ENCODE peak calls at places on chromosomes 1 and 21, in five cellular contexts. J is AG09319, V is WTC11, X is neural progenitor cell, C is neural crest cell. Z is an unnamed sample.

GRCh38 chr21:38506606-38507331 is 8.5 kb upstream of the ERG start:
- DNase-seq in X (peak), V (peak), C (no peak), J (no peak), Z (no peak)

GRCh38 chr1:87810166-87810565 is 481.5 kb downstream of the LMO4 start:
- DNase-seq in C (no peak), X (no peak), J (no peak), V (no peak), Z (no peak)

GRCh38 chr1:183987593-183988318 is 49.8 kb downstream of the COLGALT2 start:
- DNase-seq in X (no peak), V (no peak), J (no peak), C (no peak), Z (no peak)

GRCh38 chr1:228375578-228376261 is 30.9 kb downstream of the TRIM11 start:
- DNase-seq in V (no peak), X (no peak), C (no peak), J (no peak), Z (no peak)

GRCh38 chr1:229204863-229205777 is 65.8 kb upstream of the RAB4A start:
- DNase-seq in V (no peak), J (peak), C (no peak), X (peak), Z (no peak)

GRCh38 chr1:151915066-151915686 is 5.9 kb upstream of the THEM4 start:
- DNase-seq in X (no peak), V (no peak), C (no peak), J (no peak), Z (no peak)

GRCh38 chr1:179058343-179059184 is 23.3 kb upstream of the TOR3A start:
- DNase-seq in X (no peak), V (no peak), C (no peak), J (no peak), Z (no peak)

GRCh38 chr1:181451661-181452060 is 31.7 kb upstream of the CACNA1E start:
- DNase-seq in X (no peak), V (no peak), J (no peak), C (no peak), Z (no peak)

GRCh38 chr1:5937373-5937857 is 54.8 kb downstream of the NPHP4 start:
- DNase-seq in J (no peak), C (no peak), X (no peak), V (no peak), Z (no peak)

GRCh38 chr1:156958247-156958714 is 37.8 kb downstream of the LRRC71 start:
- DNase-seq in V (no peak), X (no peak), J (no peak), C (no peak), Z (no peak)

GRCh38 chr1:93678966-93679480 is 2.6 kb downstream of the BCAR3 start:
- DNase-seq in J (no peak), X (no peak), C (no peak), V (no peak), Z (no peak)

GRCh38 chr1:46244656-46245371 is 2.7 kb upstream of the RAD54L start:
- DNase-seq in C (no peak), X (no peak), J (no peak), V (no peak), Z (no peak)

GRCh38 chr1:225467193-225468020 is 39.6 kb upstream of the LBR start:
- DNase-seq in X (no peak), C (no peak), V (no peak), J (no peak), Z (no peak)

GRCh38 chr1:202540448-202540847 is 169.8 kb downstream of the SYT2 start:
- DNase-seq in C (no peak), J (no peak), V (no peak), X (no peak), Z (no peak)

GRCh38 chr1:234911787-234912186 is 216.8 kb downstream of the TOMM20 start:
- DNase-seq in V (no peak), X (peak), C (peak), J (no peak), Z (no peak)

GRCh38 chr1:204278973-204279372 is 65.2 kb upstream of the GOLT1A start:
- DNase-seq in X (peak), V (no peak), J (no peak), C (no peak), Z (no peak)

GRCh38 chr1:101506541-101507164 is 269.8 kb downstream of the S1PR1 start:
- DNase-seq in V (peak), X (peak), C (peak), J (peak), Z (peak)

GRCh38 chr1:222824641-222825040 is 9.8 kb downstream of the DISP1 start:
- DNase-seq in V (no peak), X (no peak), C (no peak), J (no peak), Z (no peak)

GRCh38 chr1:4017636-4018365 is 117.7 kb upstream of the C1orf174 start:
- DNase-seq in J (no peak), V (no peak), C (no peak), X (no peak), Z (no peak)

GRCh38 chr21:45550552-45551210 is 8.4 kb upstream of the SLC19A1 start:
- DNase-seq in V (no peak), X (no peak), J (no peak), C (no peak), Z (no peak)

GRCh38 chr21:39527067-39527595 is 75.4 kb downstream of the SH3BGR start:
- DNase-seq in V (no peak), C (no peak), X (no peak), J (no peak), Z (no peak)

GRCh38 chr1:1080122-1080753 is 6.1 kb upstream of the RNF223 start:
- DNase-seq in V (peak), C (no peak), X (peak), J (no peak), Z (peak)

GRCh38 chr1:47433453-47434050 is 4.3 kb upstream of the FOXD2 start:
- DNase-seq in J (no peak), X (no peak), V (no peak), C (no peak), Z (no peak)

GRCh38 chr1:40706626-40707025 is 15.1 kb downstream of the NFYC start:
- DNase-seq in V (no peak), J (no peak), C (no peak), X (no peak), Z (no peak)

GRCh38 chr1:155591770-155592169 is 18.2 kb upstream of the MSTO1 start:
- DNase-seq in J (peak), V (no peak), C (no peak), X (peak), Z (no peak)

GRCh38 chr21:34965200-34966174 is 83.6 kb downstream of the RUNX1 start:
- DNase-seq in C (no peak), J (no peak), V (no peak), X (no peak), Z (no peak)

GRCh38 chr1:65910432-65910831 is 117.7 kb downstream of the PDE4B start:
- DNase-seq in X (no peak), J (no peak), V (no peak), C (no peak), Z (no peak)

GRCh38 chr1:100009458-100009857 is 39.7 kb downstream of the SLC35A3 start:
- DNase-seq in X (no peak), J (no peak), V (no peak), C (no peak), Z (no peak)

GRCh38 chr21:46096596-46096981 is 1.3 kb upstream of the COL6A2 start:
- DNase-seq in J (no peak), X (no peak), V (peak), C (no peak), Z (no peak)

GRCh38 chr1:201192478-201192804 is 1.8 kb downstream of the IGFN1 start:
- DNase-seq in X (no peak), J (no peak), V (no peak), C (no peak), Z (no peak)

GRCh38 chr1:227734858-227735780 is at the start of the genes JMJD4 and SNAP47:
- DNase-seq in V (peak), J (peak), X (peak), C (peak), Z (peak)

GRCh38 chr1:244231572-244232315 is 180.7 kb downstream of the ZBTB18 start:
- DNase-seq in V (no peak), J (no peak), C (no peak), X (peak), Z (no peak)

GRCh38 chr1:160400284-160400645 is at the start of gene VANGL2:
- DNase-seq in X (peak), V (peak), J (no peak), C (peak), Z (peak)

GRCh38 chr1:164716992-164717703 is 158.2 kb downstream of the PBX1 start:
- DNase-seq in X (no peak), V (no peak), J (no peak), C (no peak), Z (no peak)

GRCh38 chr1:204074274-204075115 is 1.6 kb downstream of the SOX13 start:
- DNase-seq in J (no peak), V (no peak), X (peak), C (no peak), Z (peak)

GRCh38 chr1:58814251-58815068 is 30.6 kb upstream of the JUN start:
- DNase-seq in V (peak), J (no peak), X (peak), C (peak), Z (peak)

GRCh38 chr1:58815069-58815679 is 31.3 kb upstream of the JUN start:
- DNase-seq in X (peak), C (peak), V (peak), J (peak), Z (peak)

GRCh38 chr1:58815680-58816071 is 31.8 kb upstream of the JUN start:
- DNase-seq in J (no peak), V (no peak), C (no peak), X (peak), Z (no peak)

GRCh38 chr1:58816747-58817221 is 32.9 kb upstream of the JUN start:
- DNase-seq in C (no peak), X (no peak), V (no peak), J (no peak), Z (no peak)

GRCh38 chr1:58816072-58816746 is 32.4 kb upstream of the JUN start:
- DNase-seq in C (peak), V (peak), X (peak), J (peak), Z (peak)
- TF ChIP-seq CTCF in C (peak), V (no peak), X (peak), J (peak), Z (no peak)

DNA sequence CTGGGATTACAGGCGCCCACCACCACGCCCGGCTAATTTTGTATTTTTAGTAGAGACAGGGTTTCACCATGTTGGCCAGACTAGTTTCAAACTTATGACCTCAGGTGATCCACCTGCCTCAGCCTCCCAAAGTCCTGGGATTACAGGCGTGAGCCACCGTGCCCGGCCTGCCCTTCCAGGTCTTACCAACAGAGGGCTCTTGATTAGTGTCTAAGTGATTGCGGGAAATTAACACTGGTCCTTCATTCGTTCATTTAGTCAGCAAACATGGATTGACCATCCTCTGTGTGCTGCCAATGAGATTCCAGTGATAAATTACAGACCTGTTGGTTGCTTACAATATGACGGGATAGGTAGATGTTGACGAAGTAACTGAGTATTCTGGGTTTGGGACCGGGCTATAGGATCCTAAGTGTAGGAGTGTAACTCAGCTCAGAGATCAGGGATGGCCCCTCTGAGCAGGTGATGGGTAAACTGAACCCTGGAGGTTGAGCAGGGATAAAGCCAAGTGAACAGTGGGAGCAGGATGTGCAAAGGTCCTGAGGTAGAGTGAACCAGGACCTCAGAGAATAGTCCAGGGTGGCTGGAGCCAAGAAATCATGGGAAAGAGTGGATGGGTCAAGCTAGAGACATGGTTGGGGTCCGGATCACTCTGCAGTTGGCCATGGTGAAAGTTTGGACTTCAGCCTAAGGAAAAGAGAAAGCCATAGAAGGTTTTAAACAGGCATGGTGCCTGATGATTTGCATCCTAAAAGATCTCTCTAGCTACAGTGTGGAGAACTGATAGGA is 171.2 kb downstream of the KAZN start:
- DNase-seq in J (no peak), C (no peak), V (peak), X (no peak), Z (no peak)
- TF ChIP-seq CTCF in J (no peak), C (no peak), V (peak), X (peak), Z (peak)

GRCh38 chr1:52751589-52752306 is 25.5 kb downstream of the ZYG11B start:
- DNase-seq in X (no peak), J (no peak), V (no peak), C (no peak), Z (no peak)

GRCh38 chr1:52752427-52752826 is 26.2 kb downstream of the ZYG11B start:
- DNase-seq in J (no peak), V (no peak), C (no peak), X (no peak), Z (no peak)

GRCh38 chr1:52746189-52746588 is 19.9 kb downstream of the ZYG11B start:
- DNase-seq in J (no peak), C (no peak), X (no peak), V (no peak), Z (no peak)

GRCh38 chr1:52747450-52747849 is 21.2 kb downstream of the ZYG11B start:
- DNase-seq in J (no peak), X (no peak), C (no peak), V (no peak), Z (no peak)

DNA sequence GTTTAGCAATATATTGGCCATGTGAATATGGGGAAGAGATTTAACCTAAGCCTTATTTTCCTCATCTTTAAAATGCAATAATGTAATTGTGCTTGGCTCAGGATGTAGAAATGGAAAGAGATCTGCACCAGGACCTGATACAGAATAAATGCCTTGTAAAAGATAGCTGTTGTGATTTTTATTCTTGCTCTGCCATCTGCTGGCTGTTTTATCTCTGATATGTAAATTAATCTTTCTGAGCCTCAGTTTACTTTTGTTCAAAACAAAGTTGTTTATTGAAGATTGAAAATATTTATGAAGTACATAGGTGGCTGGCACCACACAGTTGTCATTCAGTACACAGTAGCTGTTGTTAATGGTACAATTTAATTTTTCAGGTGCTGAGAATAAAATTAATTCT is 21.9 kb downstream of the ZYG11B start:
- DNase-seq in V (no peak), X (no peak), J (no peak), C (no peak), Z (no peak)
- TF ChIP-seq CTCF in V (no peak), X (peak), J (no peak), C (peak), Z (no peak)

DNA sequence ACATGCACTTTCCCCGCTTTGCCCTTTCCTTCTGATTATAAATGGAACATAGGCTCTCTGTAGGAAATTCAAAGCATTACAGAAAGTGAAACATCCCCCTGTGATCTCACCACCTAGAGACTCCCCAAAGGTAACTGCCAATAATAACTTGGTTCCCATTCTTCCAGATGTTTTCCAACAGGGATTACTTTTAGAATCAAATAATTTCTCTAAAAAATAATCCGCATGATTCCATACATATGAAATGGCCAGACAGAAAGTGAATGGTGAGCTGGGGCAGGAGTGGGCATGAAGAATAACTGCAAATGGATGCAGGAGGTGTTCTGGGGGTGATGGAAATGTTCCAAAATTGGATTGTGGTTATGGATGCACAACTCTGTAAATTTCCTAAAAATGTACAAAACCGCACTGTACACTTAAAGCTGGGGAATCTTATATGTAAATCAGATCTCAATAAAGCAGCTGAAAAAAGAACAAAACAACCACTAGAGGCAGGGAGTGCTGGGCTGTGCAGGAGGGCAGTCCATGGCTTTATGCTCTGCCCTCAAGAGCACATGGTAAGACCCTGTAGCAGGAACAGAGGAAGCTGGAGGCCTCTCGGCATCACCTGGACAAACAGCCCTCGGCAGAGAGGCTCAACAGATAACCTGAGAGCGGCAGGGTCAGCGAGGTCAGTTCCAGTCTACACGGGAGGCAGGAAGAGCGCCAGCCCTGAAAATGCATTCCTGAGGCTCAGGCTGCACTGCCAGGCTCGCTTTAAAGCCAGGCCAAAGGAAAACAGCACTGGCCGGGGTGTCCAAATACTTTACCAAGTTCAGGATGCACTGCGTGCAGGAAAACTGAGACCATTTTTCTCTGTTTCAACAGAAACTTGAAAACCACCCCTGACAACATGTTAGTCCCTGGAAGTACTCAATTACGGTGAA is 39.7 kb downstream of the CAPZB start:
- DNase-seq in V (peak), C (no peak), J (no peak), X (peak), Z (no peak)
- TF ChIP-seq CTCF in V (no peak), C (peak), J (peak), X (peak), Z (no peak)